ENCODE peak calls at places on chromosome 20, in four cellular contexts. R, M, I and X are unnamed samples.

GRCh38 chr20:42444799-42445198 is 744.9 kb downstream of the PTPRT start:
- DNase-seq in R (no peak), M (no peak), I (no peak), X (no peak)

GRCh38 chr20:2738331-2738730 is 45.8 kb downstream of the EBF4 start:
- DNase-seq in R (no peak), M (no peak), I (no peak), X (no peak)

GRCh38 chr20:64058536-64058935 is 4.5 kb upstream of the TCEA2 start:
- DNase-seq in R (no peak), M (no peak), I (no peak), X (no peak)

GRCh38 chr20:44309763-44310663 is 989 bp downstream of the FITM2 start:
- DNase-seq in R (no peak), M (no peak), I (peak), X (peak)

GRCh38 chr20:28562510-28562898 is 2695.0 kb upstream of the DEFB115 start:
- DNase-seq in R (no peak), M (no peak), I (no peak), X (no peak)

GRCh38 chr20:48419173-48419572 is 408.6 kb downstream of the PREX1 start:
- DNase-seq in R (no peak), M (no peak), I (no peak), X (no peak)

GRCh38 chr20:61394088-61394822 is 142.2 kb downstream of the CDH4 start:
- DNase-seq in R (no peak), M (no peak), I (no peak), X (no peak)

GRCh38 chr20:36501367-36502006 is 39.8 kb upstream of the MYL9 start:
- DNase-seq in R (peak), M (no peak), I (no peak), X (no peak)

GRCh38 chr20:61517419-61517818 is 265.4 kb downstream of the CDH4 start:
- DNase-seq in R (no peak), M (no peak), I (no peak), X (no peak)

GRCh38 chr20:63594043-63594561 is 20.1 kb upstream of the HELZ2 start:
- DNase-seq in R (no peak), M (no peak), I (no peak), X (no peak)

GRCh38 chr20:34445177-34446065 is 70.8 kb upstream of the DYNLRB1 start:
- DNase-seq in R (no peak), M (no peak), I (no peak), X (no peak)

GRCh38 chr20:21353236-21353635 is 44.1 kb downstream of the NKX2-4 start:
- DNase-seq in R (no peak), M (no peak), I (no peak), X (no peak)

GRCh38 chr20:58133020-58133419 is 95.4 kb downstream of the ANKRD60 start:
- DNase-seq in R (no peak), M (no peak), I (no peak), X (no peak)

GRCh38 chr20:61988665-61989064 is 77.0 kb downstream of the TAF4 start:
- DNase-seq in R (no peak), M (no peak), I (no peak), X (no peak)

GRCh38 chr20:6806291-6806690 is 38.8 kb downstream of the BMP2 start:
- DNase-seq in R (no peak), M (no peak), I (no peak), X (no peak)

GRCh38 chr20:50918403-50918802 is 12.8 kb downstream of the ADNP start:
- DNase-seq in R (no peak), M (no peak), I (no peak), X (no peak)

GRCh38 chr20:62370807-62371587 is 3.9 kb upstream of the LAMA5 start:
- DNase-seq in R (no peak), M (no peak), I (peak), X (no peak)